ENCODE peak calls at places on chromosomes 11 and 22, in six cellular contexts. P is CD8-positive, alpha-beta memory T cell; G is sigmoid colon; N is mesendoderm; Q is midbrain; V is B cell. M is an unnamed sample.

GRCh38 chr11:28835790-28836189 is 727.6 kb downstream of the METTL15 start:
- DNase-seq in Q (no peak), P (no peak), V (no peak), N (peak), G (no peak), M (no peak)

GRCh38 chr22:19951351-19951750 is 9.7 kb upstream of the TXNRD2 start:
- DNase-seq in Q (no peak), G (no peak), V (no peak), P (no peak), N (no peak), M (no peak)

GRCh38 chr11:27296406-27296994 is 66.5 kb downstream of the CCDC34 start:
- DNase-seq in Q (no peak), V (no peak), G (no peak), N (peak), P (no peak), M (no peak)

GRCh38 chr11:95398437-95399112 is 167.6 kb upstream of the SESN3 start:
- DNase-seq in P (no peak), N (no peak), G (no peak), V (no peak), Q (no peak), M (no peak)

GRCh38 chr22:50270302-50271010 is at the start of gene MAPK11:
- DNase-seq in G (no peak), N (peak), P (peak), V (peak), Q (peak), M (peak)

GRCh38 chr11:134560566-134561347 is 148.7 kb upstream of the B3GAT1 start:
- DNase-seq in N (peak), Q (no peak), V (no peak), P (no peak), G (peak), M (no peak)

GRCh38 chr11:6249822-6250555 is 9.6 kb upstream of the CCKBR start:
- DNase-seq in V (no peak), N (peak), G (no peak), Q (no peak), P (no peak), M (no peak)

GRCh38 chr11:60915250-60915914 is 1.4 kb downstream of the TMEM109 start:
- DNase-seq in G (peak), Q (peak), V (peak), N (peak), P (peak), M (peak)

GRCh38 chr11:128239224-128239790 is 348.1 kb downstream of the ETS1 start:
- DNase-seq in G (no peak), N (no peak), V (no peak), P (no peak), Q (no peak), M (no peak)

GRCh38 chr11:85947431-85948272 is 92.5 kb downstream of the CCDC83 start:
- DNase-seq in V (no peak), G (no peak), N (no peak), P (no peak), Q (peak), M (no peak)

GRCh38 chr11:96008161-96008560 is 84.3 kb upstream of the MTMR2 start:
- DNase-seq in Q (no peak), N (no peak), G (no peak), V (no peak), P (no peak), M (no peak)

GRCh38 chr22:44583076-44583760 is 85.2 kb upstream of the RTL6 start:
- DNase-seq in V (no peak), Q (no peak), N (no peak), G (peak), P (no peak), M (no peak)

GRCh38 chr11:36034572-36035331 is 90.9 kb downstream of the LDLRAD3 start:
- DNase-seq in G (no peak), Q (no peak), V (no peak), N (no peak), P (no peak), M (no peak)

GRCh38 chr11:3969613-3970012 is 114.1 kb downstream of the STIM1 start:
- DNase-seq in G (no peak), P (no peak), Q (no peak), N (no peak), V (no peak), M (no peak)

GRCh38 chr11:107606122-107606521 is 15.2 kb downstream of the ELMOD1 start:
- DNase-seq in N (peak), G (no peak), Q (no peak), P (no peak), V (no peak), M (no peak)

GRCh38 chr11:118606844-118607228 is 579 bp upstream of the PHLDB1 start:
- DNase-seq in V (no peak), G (no peak), Q (no peak), N (no peak), P (no peak), M (no peak)

GRCh38 chr11:126615819-126616218 is 260.3 kb downstream of the ST3GAL4 start:
- DNase-seq in G (no peak), N (no peak), V (no peak), Q (no peak), P (no peak), M (no peak)

GRCh38 chr22:47054231-47055072 is 292.0 kb downstream of the TBC1D22A start:
- DNase-seq in Q (peak), P (no peak), N (no peak), V (no peak), G (no peak), M (no peak)

GRCh38 chr22:23772315-23773246 is at the start of gene MMP11:
- DNase-seq in Q (no peak), G (peak), P (peak), V (peak), N (peak), M (peak)

GRCh38 chr11:125603207-125603606 is 10.6 kb downstream of the STT3A start:
- DNase-seq in V (no peak), G (no peak), N (no peak), Q (no peak), P (no peak), M (no peak)

GRCh38 chr11:112073941-112074811 is at the start of the genes NKAPD1 and PIH1D2:
- DNase-seq in P (peak), G (peak), N (peak), V (peak), Q (peak), M (peak)

GRCh38 chr11:118438314-118438931 is 2.1 kb downstream of the KMT2A start:
- DNase-seq in P (peak), N (peak), Q (peak), V (peak), G (peak), M (peak)

GRCh38 chr11:65589444-65590239 is 6.0 kb downstream of the KCNK7 start:
- DNase-seq in N (no peak), Q (no peak), G (peak), P (no peak), V (no peak), M (no peak)

GRCh38 chr11:13339196-13340153 is 61.9 kb downstream of the BMAL1 start:
- DNase-seq in V (no peak), G (no peak), P (no peak), N (no peak), Q (no peak), M (peak)

GRCh38 chr22:25477358-25477757 is 87.1 kb upstream of the GRK3 start:
- DNase-seq in V (no peak), Q (no peak), G (no peak), P (no peak), N (no peak), M (no peak)

GRCh38 chr22:49509016-49509415 is 318.7 kb downstream of the BRD1 start:
- DNase-seq in V (no peak), G (no peak), P (no peak), N (no peak), Q (no peak), M (no peak)

GRCh38 chr22:50269573-50270301 is 443 bp downstream of the MAPK11 start:
- DNase-seq in Q (peak), P (no peak), V (no peak), N (no peak), G (no peak), M (peak)

GRCh38 chr22:45199723-45200122 is 36.0 kb downstream of the NUP50 start:
- DNase-seq in Q (no peak), N (no peak), V (no peak), P (no peak), G (no peak), M (no peak)

GRCh38 chr11:7892751-7893356 is 38.2 kb downstream of the OR10A6 start:
- DNase-seq in Q (peak), N (peak), G (no peak), P (no peak), V (no peak), M (peak)

GRCh38 chr11:61021661-61022212 is 50.3 kb downstream of the CD6 start:
- DNase-seq in Q (no peak), N (peak), G (peak), V (peak), P (peak), M (peak)

GRCh38 chr22:19482297-19482696 is 2.6 kb downstream of the CDC45 start:
- DNase-seq in G (no peak), Q (no peak), P (no peak), V (no peak), N (no peak), M (no peak)

GRCh38 chr22:21867528-21868266 is at the start of gene MAPK1:
- DNase-seq in N (peak), V (peak), P (peak), Q (peak), G (peak), M (peak)

GRCh38 chr22:35070451-35071093 is 4.6 kb downstream of the ISX start:
- DNase-seq in Q (no peak), G (no peak), V (no peak), P (no peak), N (no peak), M (no peak)